ENCODE peak calls at places on chromosomes 13 and 19, in six cellular contexts. Q is HepG2, U is HCT116, T is H1, B is K562, Y is GM12878. S is an unnamed sample.

GRCh38 chr13:53631511-53631910 is 602.9 kb downstream of the OLFM4 start:
- DNase-seq in Q (no peak), U (no peak), Y (no peak), T (no peak), B (no peak), S (no peak)

GRCh38 chr13:33060815-33061214 is 44.6 kb downstream of the KL start:
- DNase-seq in U (no peak), Y (no peak), B (no peak), T (no peak), Q (no peak), S (no peak)

GRCh38 chr13:77522444-77522843 is 13.1 kb upstream of the SCEL start:
- DNase-seq in T (no peak), B (no peak), U (no peak), Y (no peak), Q (no peak), S (no peak)

GRCh38 chr13:26965976-26966375 is 205.4 kb upstream of the GPR12 start:
- DNase-seq in T (no peak), Q (no peak), U (no peak), Y (no peak), B (no peak), S (no peak)

GRCh38 chr13:75705395-75705794 is 69.3 kb downstream of the LMO7 start:
- DNase-seq in B (no peak), T (no peak), Q (no peak), Y (no peak), U (peak), S (no peak)

GRCh38 chr13:57748096-57748495 is 116.6 kb downstream of the PCDH17 start:
- DNase-seq in B (no peak), U (no peak), Y (no peak), Q (no peak), T (no peak), S (no peak)

GRCh38 chr19:5663904-5664303 is 16.4 kb downstream of the MICOS13 start:
- DNase-seq in Q (no peak), B (no peak), Y (no peak), U (no peak), T (no peak), S (no peak)

GRCh38 chr19:13024126-13024957 is 29.1 kb downstream of the NFIX start:
- DNase-seq in Q (no peak), B (no peak), U (no peak), Y (no peak), T (no peak), S (no peak)

GRCh38 chr13:99442273-99442895 is 58.9 kb upstream of the TM9SF2 start:
- DNase-seq in Q (peak), Y (no peak), B (peak), U (peak), T (no peak), S (peak)

GRCh38 chr19:56900573-56901097 is 60.1 kb upstream of the PEG3 start:
- DNase-seq in U (no peak), T (no peak), Q (peak), Y (no peak), B (no peak), S (no peak)

GRCh38 chr13:49657241-49657641 is 28.9 kb downstream of the ARL11 start:
- DNase-seq in B (no peak), Q (no peak), U (no peak), Y (no peak), T (no peak), S (no peak)

GRCh38 chr13:92821324-92821723 is 405.3 kb upstream of the GPC6 start:
- DNase-seq in Y (no peak), U (no peak), B (no peak), Q (no peak), T (no peak), S (no peak)

GRCh38 chr13:67197704-67198103 is 32.4 kb downstream of the PCDH9 start:
- DNase-seq in Q (no peak), T (no peak), B (no peak), Y (no peak), U (no peak), S (no peak)

GRCh38 chr19:4506449-4507149 is 11.7 kb downstream of the PLIN4 start:
- DNase-seq in Y (no peak), Q (no peak), U (no peak), T (no peak), B (no peak), S (no peak)

DNA sequence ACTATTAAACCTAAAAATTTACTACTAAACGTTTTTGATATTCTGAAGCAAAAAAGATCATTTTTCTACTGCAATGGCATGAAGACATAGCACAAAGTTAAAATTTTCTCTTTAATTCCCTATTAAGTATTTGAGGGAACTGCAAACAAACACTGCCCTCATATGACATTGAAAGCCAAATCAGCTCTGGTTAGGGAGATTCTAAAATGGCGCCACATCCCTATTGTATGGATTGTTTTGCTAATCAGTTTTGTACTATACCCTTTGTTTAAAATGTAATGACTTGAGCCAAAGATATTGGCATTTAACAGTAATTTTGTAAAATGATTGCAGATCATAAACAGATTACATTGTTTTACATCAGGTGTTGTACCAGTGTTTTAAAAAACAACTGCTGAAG is 65.8 kb downstream of the FLT1 start:
- DNase-seq in B (no peak), U (no peak), Y (no peak), Q (no peak), T (no peak), S (no peak)
- H3K4me3 ChIP-seq in B (no peak), U (no peak), Y (peak), Q (no peak), T (no peak), S (no peak)

DNA sequence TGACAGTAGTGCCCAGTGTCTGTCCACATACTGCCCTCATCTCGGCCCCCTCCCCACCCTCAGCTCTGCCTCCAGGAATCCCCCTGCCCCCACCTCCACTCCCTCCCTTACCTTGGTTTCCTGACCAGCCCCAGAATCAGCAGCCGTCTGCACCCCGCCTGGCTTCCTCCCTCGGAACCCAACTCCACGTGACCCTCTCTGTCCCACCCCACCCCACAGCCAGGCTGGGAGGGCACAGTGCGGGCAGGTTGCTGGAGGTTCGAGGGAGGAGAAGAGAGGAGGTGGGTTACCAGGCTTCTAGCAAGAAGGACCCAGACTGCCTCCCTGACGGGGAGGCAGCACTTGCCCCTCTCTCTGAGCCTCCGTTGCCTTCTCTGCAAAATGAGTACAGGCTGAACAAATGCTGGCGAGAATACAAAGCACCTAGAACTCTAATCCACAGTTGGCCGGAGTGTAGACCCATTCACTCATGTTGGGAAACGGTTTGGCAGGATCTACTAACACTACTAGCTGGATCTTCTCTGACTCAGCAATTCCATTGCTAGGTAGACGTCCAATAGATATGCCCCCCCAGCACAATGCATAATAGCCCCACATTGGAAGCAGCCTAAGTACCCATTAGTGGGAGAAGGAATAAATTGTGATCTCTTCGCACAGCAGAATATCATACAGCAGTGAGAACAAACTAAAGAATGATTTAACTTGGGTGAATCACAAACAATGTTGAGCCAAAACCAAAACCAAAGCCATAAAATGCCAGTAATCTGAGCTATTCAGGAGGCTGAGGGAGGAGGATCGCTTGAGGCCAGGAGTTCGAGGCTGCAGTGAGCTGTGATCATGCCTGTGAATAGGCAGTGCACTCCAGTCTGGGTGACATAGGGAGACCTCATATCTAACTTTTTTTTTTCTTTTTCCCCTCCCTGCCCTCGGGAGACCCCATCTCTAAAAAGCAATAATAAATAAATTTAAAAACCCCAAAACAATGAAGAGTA is at the start of gene RASAL3:
- DNase-seq in U (no peak), T (no peak), B (no peak), Y (peak), Q (no peak), S (no peak)
- TF ChIP-seq ZNF274 in U (no peak), T (no peak), B (no peak), Y (no peak), Q (no peak), S (no peak)

DNA sequence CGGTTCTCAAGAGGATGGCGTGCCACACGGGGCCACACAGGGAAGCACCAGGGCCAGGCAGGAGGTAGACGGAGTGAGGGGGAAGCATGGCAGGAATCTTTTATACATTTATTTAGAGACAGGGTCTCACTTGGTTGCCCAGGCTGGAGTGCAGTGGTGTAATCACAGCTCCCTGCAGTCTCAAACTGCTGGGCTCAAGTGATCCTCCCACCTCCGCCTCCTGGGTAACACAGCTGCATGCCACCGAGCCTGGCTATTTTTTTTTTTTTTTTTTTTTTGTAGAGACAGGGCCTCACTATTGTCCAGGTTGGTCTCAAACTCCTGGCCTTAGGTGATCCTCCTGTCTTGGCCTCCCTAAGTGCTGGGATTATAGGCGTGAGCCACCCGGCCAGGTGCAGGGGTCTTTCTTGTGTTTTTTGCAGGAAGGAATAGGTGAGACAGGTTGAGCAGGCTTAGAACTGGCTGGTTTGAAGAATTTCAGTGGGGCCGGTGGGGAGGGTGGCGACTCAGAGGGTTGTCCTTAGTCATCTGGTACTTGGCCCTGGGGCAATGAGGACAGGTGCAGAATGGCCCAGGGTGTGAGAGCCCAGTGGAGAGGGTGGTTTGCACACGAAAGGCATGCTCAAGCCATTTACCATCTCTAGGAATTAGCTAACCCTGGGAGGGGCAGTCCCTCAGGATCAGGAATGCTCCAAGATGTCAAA is 7.6 kb downstream of the SSC5D start:
- DNase-seq in Y (no peak), T (peak), U (no peak), B (no peak), Q (no peak), S (peak)
- H3K9ac ChIP-seq in Y (no peak), T (no peak), U (no peak), B (no peak), Q (no peak), S (no peak)

DNA sequence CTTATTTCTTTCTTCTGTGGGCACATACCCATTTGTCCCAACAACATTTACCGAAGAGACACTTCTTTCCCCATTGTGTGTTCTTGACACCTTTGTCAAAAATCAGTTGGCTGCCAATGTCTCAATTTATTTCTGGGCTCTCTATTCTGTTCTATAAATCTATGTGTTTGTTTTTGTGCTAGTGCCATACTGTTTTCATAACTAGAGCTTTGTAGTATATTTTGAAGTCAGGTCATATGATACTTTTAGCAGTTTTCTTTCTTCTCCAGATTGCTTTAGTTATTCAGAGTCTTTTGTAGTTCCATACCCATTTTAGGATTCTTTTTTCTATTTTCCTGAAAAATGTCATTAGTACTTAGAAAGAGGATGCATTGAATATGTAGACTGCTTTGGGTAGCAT is 1276.3 kb downstream of the SLITRK1 start:
- DNase-seq in T (no peak), B (no peak), U (no peak), Q (no peak), Y (no peak), S (no peak)
- H3K4me3 ChIP-seq in T (no peak), B (no peak), U (no peak), Q (no peak), Y (no peak), S (no peak)

S was measured in NT2/D1.